ENCODE peak calls at places on chromosomes 16 and 17, in four cellular contexts. R, M, D and E are unnamed samples.
A peak's percentile ranks its signal among the peaks of the same experiment; 100 is the strongest.

GRCh38 chr16:27273670-27274522 is 5.3 kb upstream of the NSMCE1 start:
- DNase-seq in R (peak; percentile 67), M (no peak), D (no peak), E (no peak)

GRCh38 chr16:84667600-84668309 is 19.4 kb downstream of the KLHL36 start:
- DNase-seq in R (no peak), M (no peak), D (no peak), E (no peak)

GRCh38 chr17:65886240-65886639 is 305.7 kb downstream of the CEP112 start:
- DNase-seq in R (no peak), M (no peak), D (no peak), E (no peak)

GRCh38 chr17:77807051-77807745 is 151.3 kb upstream of the TNRC6C start:
- DNase-seq in R (no peak), M (no peak), D (no peak), E (no peak)

GRCh38 chr17:62628845-62629555 is 1.5 kb downstream of the MRC2 start:
- DNase-seq in R (no peak), M (no peak), D (peak; percentile 73), E (no peak)

GRCh38 chr16:84478172-84478948 is 26.1 kb downstream of the MEAK7 start:
- DNase-seq in R (no peak), M (no peak), D (no peak), E (no peak)

GRCh38 chr17:81735181-81736102 is 23.4 kb downstream of the SLC25A10 start:
- DNase-seq in R (no peak), M (no peak), D (peak; percentile 82), E (no peak)

GRCh38 chr17:7634384-7634783 is 4.4 kb downstream of the SHBG start:
- DNase-seq in R (no peak), M (no peak), D (no peak), E (no peak)

GRCh38 chr17:285751-286422 is 66.7 kb downstream of the RPH3AL start:
- DNase-seq in R (no peak), M (no peak), D (peak; percentile 42), E (no peak)

GRCh38 chr17:13395346-13395745 is 206.4 kb downstream of the HS3ST3A1 start:
- DNase-seq in R (no peak), M (no peak), D (no peak), E (no peak)

GRCh38 chr17:51425793-51426192 is 165.4 kb downstream of the UTP18 start:
- DNase-seq in R (no peak), M (no peak), D (no peak), E (no peak)

GRCh38 chr17:31248986-31249385 is 48.1 kb downstream of the OMG start:
- DNase-seq in R (no peak), M (no peak), D (no peak), E (no peak)

GRCh38 chr17:50273654-50274040 is 619 bp upstream of the TMEM92 start:
- DNase-seq in R (no peak), M (no peak), D (peak; percentile 35), E (no peak)

DNA sequence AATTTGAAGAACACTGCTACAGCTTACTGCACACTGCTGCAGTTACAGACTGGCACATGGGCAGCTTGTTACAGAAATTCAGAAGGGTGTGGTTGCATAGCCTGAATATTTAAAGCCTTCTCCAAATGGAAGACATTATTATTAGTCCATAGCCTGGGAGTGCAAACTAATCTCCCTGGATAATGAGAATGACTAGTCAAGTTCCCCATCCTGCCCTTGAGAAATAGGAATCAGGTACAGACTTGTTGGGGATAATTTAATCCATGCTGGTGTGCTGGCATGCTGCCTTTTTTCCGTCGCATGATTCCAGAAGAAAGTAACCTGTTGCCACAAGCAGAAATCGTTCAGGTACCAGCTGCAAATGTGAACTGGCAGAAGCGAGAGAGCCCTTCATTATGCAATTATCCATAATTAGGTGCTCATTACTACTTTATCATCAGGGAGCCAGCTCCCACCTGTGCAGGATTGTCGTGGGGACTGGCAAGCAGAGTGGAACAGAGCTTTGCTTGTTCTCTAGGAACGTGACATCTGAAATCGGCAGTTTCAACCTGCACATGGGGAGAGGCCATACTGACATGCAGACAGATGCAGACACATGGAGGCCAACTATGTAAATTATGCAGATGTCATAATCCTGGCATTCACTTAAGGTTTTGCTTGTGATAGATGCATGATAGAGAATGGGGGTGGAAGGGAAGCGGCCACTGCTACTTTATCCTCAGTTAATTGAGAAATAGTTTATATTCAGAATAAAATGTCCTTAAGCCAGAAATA is 419.4 kb downstream of the PMP22 start:
- DNase-seq in R (no peak), M (no peak), D (no peak), E (no peak)
- H3K4me3 ChIP-seq in R (no peak overlapping the region), M (no peak overlapping the region), D (no peak overlapping the region), E (no peak overlapping the region)

GRCh38 chr17:35089846-35090193 is 26.3 kb upstream of the RFFL start:
- DNase-seq in R (no peak), M (peak; percentile 12), D (peak; percentile 51), E (no peak)
- H3K4me3 ChIP-seq in R (peak overlapping the region; percentile 91), M (peak overlapping the region; percentile 44), D (no peak overlapping the region), E (peak overlapping the region; percentile 61)

GRCh38 chr17:49223168-49223516 is 7.4 kb downstream of the PHOSPHO1 start:
- DNase-seq in R (no peak), M (no peak), D (no peak), E (no peak)
- H3K4me3 ChIP-seq in R (no peak overlapping the region), M (no peak overlapping the region), D (no peak overlapping the region), E (peak overlapping the region; percentile 56)

DNA sequence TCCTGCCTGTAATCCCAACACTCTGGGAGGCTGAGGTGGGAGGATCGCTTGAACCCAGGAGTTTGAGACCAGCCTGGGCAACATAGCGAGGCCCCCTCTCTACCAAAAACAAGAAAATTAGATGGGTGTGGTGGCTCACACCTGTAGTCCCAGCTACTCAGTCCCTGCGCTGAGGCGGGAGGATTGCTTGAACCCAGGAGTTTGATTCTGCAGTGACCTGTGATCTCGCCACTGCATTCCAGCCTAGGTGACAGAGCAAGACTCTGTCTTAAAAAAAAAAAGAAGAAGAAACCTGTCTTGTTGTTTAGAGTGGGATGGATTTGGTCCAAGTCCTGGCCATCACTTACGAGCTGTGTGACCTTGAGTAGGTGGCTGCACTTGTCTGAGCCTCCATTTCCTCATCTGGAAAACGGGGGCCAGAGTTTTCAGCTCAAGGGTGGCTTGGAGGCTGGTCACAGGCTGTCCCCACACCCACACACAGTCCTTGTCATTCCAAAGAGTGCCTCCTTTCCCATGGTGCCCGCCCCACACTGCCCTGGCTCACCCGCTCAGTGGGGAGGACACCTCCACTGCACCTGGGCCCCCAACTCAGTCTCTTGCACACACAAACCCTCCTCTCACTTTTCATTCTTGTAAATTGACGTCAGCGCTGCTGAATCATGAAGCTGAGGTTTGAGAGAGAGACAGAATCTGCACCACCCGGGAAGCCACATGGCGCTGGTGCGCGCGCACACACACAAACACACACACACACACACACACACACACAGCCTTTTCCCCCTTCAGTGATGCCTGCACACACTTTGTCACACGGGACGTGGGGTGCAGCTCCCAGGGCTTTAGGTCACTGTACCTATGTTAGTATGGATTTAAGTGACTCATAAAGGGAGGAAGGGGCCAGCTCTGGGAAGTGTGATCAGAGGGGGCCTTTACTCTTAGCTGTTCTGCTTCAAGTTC is 4.2 kb downstream of the SOCS1 start:
- DNase-seq in R (peak; percentile 90), M (peak; percentile 64), D (no peak), E (peak; percentile 66)
- H3K4me3 ChIP-seq in R (peak overlapping the region; percentile 77), M (peak overlapping the region; percentile 5), D (no peak overlapping the region), E (peak overlapping the region; percentile 85)

DNA sequence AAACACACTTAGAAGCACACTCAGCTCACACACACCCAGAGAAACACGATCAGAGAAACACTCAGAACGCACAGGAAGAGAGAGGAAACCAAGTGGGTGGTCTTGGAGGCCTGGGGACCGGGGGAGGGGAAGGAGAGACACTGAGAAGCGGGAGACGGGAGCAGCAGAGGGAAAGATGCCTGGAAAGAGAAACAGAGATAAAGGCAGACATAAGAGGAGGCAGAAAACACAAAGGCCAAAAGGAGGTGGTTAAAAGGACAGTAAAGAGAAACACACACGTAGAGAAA is 1.3 kb downstream of the TMEM98 start:
- DNase-seq in R (no peak), M (no peak), D (no peak), E (no peak)
- H3K4me3 ChIP-seq in R (no peak overlapping the region), M (no peak overlapping the region), D (peak overlapping the region; percentile 85), E (no peak overlapping the region)

DNA sequence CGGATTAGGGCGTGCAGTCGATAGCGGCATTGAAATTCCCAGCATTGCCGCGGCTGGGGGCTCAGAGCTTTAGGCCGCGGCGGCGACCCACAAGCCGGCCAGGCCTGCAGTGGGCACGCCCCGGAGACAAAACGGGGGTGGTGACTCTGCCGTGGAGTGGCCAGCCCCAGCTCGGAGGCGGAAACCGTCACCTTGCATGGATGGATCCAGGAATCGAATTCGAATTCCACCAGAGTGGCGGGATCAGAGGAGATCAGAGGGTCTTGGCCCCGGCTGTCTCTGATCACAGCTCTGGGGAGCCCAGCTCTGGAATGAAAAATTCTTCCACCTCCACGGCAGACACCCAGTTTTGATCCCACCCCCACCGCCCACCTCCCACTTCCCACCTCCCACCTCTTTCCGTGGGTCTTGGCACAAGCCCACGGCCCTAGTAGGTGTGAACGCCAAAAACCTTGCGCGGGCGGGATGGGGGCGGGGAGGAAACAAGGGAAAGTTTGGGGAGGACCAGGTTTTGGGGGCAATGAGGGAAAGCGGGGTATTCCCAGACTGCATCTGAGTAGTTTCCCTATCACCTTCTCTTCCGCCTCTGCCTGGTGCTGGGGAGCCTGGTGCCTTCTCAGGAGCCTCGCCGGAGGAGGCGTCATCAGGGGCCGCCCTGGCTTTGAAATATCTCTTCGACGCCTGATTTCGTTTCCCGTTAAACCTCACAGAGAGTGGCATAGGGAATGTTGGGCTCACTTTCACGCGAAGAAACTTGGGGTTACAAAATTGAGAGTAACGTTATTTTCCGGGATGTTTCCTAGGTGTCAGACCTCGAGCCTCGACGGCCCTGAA is 1.4 kb upstream of the IRX3 start:
- DNase-seq in R (no peak), M (no peak), D (no peak), E (no peak)
- H3K4me3 ChIP-seq in R (no peak overlapping the region), M (no peak overlapping the region), D (peak overlapping the region; percentile 42), E (no peak overlapping the region)

GRCh38 chr17:17725853-17726720 is 44.8 kb downstream of the RAI1 start:
- DNase-seq in R (no peak), M (no peak), D (no peak), E (no peak)
- H3K4me3 ChIP-seq in R (no peak overlapping the region), M (no peak overlapping the region), D (no peak overlapping the region), E (no peak overlapping the region)

GRCh38 chr17:19377602-19378415 is 489 bp upstream of the MAPK7 start:
- DNase-seq in R (peak; percentile 99), M (peak; percentile 90), D (peak; percentile 99), E (peak; percentile 90)

GRCh38 chr17:19380551-19381284 is 2.4 kb downstream of the MAPK7 start:
- DNase-seq in R (no peak), M (no peak), D (no peak), E (no peak)

GRCh38 chr17:19378416-19379293 is at the start of gene MAPK7:
- DNase-seq in R (no peak), M (no peak), D (peak; percentile 54), E (no peak)

GRCh38 chr17:19381361-19381740 is 3.1 kb downstream of the MAPK7 start:
- DNase-seq in R (no peak), M (no peak), D (no peak), E (no peak)

DNA sequence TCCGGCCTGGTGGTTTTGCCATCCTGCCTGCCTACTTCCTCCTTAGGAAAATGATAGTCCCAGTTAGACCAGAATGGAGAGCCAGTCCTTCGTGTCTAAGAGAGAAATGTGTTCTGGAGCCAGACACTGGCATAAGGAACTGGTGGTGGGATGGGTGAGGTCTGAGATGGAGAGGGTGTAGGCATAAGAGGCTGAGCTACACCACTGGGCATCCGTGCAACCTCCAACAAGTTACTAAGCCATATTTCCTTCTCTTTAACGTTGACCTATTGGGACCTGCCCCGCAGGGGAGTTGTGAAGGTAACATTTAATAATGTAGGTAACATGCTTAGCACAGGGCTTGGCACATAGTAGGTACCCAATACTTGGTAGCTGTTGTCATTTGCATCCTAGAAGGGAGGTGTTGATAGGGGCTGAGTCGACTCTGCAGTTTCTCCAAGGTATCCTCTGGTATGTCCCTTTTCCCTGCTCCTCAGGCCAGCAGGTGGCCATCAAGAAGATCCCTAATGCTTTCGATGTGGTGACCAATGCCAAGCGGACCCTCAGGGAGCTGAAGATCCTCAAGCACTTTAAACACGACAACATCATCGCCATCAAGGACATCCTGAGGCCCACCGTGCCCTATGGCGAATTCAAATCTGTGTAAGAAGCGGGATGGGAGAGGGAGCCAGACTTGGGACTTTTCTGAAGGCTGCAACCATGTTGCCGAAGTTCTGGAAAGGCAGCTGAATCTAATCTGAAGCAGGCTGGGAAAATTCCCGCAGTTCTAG is 1.2 kb downstream of the MAPK7 start:
- DNase-seq in R (no peak), M (no peak), D (no peak), E (no peak)
- H3K4me3 ChIP-seq in R (no peak overlapping the region), M (no peak overlapping the region), D (peak overlapping the region; percentile 75), E (no peak overlapping the region)